ENCODE peak calls at places on chromosomes 16 and 17, in six cellular contexts. H is spleen, Z is breast epithelium, Y is HepG2, T is stomach, J is transverse colon. G is an unnamed sample.

GRCh38 chr16:89712476-89712805 is 8.3 kb downstream of the VPS9D1 start:
- DNase-seq in H (no peak), Z (no peak), T (no peak), Y (no peak), J (no peak), G (no peak)

GRCh38 chr17:6910987-6911603 is 79.6 kb upstream of the TEKT1 start:
- DNase-seq in T (no peak), Z (no peak), J (no peak), Y (peak; percentile 23), H (no peak), G (no peak)

GRCh38 chr17:74670329-74670728 is 42.4 kb downstream of the CD300LF start:
- DNase-seq in T (no peak), Y (no peak), H (no peak), Z (no peak), J (no peak), G (no peak)

GRCh38 chr17:57243171-57243622 is 13.1 kb upstream of the MSI2 start:
- DNase-seq in Z (peak; percentile 66), T (peak; percentile 73), J (peak; percentile 79), H (peak; percentile 87), Y (peak; percentile 70), G (peak; percentile 61)

GRCh38 chr17:43615952-43616351 is 45.8 kb downstream of the MEOX1 start:
- DNase-seq in T (no peak), Z (no peak), Y (no peak), J (no peak), H (no peak), G (no peak)

GRCh38 chr16:89209522-89210044 is 7.9 kb upstream of the ZNF778 start:
- DNase-seq in Z (no peak), T (no peak), H (no peak), Y (no peak), J (no peak), G (no peak)

GRCh38 chr16:79053577-79053976 is 547.0 kb downstream of the MAF start:
- DNase-seq in T (no peak), J (no peak), H (no peak), Z (no peak), Y (no peak), G (no peak)

GRCh38 chr16:46857261-46857962 is 26.4 kb upstream of the C16orf87 start:
- DNase-seq in J (no peak), H (peak; percentile 41), T (no peak), Y (peak; percentile 65), Z (no peak), G (peak; percentile 30)

GRCh38 chr17:21510686-21511367 is 134.7 kb downstream of the KCNJ12 start:
- DNase-seq in H (no peak), Y (no peak), T (no peak), Z (no peak), J (no peak), G (no peak)

GRCh38 chr16:13036600-13036999 is 135.2 kb downstream of the SHISA9 start:
- DNase-seq in Z (no peak), J (no peak), Y (peak; percentile 43), T (peak; percentile 27), H (no peak), G (peak; percentile 9)

GRCh38 chr16:56944954-56945839 is 13.3 kb downstream of the HERPUD1 start:
- DNase-seq in Z (no peak), T (no peak), J (no peak), Y (no peak), H (no peak), G (no peak)

GRCh38 chr17:75060434-75061054 is 13.5 kb downstream of the KCTD2 start:
- DNase-seq in Z (no peak), T (no peak), Y (no peak), H (no peak), J (no peak), G (no peak)

GRCh38 chr16:48602357-48603014 is 7.5 kb downstream of the N4BP1 start:
- DNase-seq in Y (no peak), Z (no peak), T (no peak), J (no peak), H (no peak), G (no peak)

GRCh38 chr16:48608452-48608851 is 1.5 kb downstream of the N4BP1 start:
- DNase-seq in H (no peak), Z (no peak), Y (no peak), T (no peak), J (no peak), G (no peak)

GRCh38 chr16:48605518-48606110 is 4.4 kb downstream of the N4BP1 start:
- DNase-seq in Y (no peak), H (no peak), Z (no peak), J (no peak), T (no peak), G (no peak)

GRCh38 chr16:48607056-48607825 is 2.7 kb downstream of the N4BP1 start:
- DNase-seq in H (no peak), T (peak; percentile 76), Y (no peak), J (peak; percentile 66), Z (no peak), G (peak; percentile 86)

DNA sequence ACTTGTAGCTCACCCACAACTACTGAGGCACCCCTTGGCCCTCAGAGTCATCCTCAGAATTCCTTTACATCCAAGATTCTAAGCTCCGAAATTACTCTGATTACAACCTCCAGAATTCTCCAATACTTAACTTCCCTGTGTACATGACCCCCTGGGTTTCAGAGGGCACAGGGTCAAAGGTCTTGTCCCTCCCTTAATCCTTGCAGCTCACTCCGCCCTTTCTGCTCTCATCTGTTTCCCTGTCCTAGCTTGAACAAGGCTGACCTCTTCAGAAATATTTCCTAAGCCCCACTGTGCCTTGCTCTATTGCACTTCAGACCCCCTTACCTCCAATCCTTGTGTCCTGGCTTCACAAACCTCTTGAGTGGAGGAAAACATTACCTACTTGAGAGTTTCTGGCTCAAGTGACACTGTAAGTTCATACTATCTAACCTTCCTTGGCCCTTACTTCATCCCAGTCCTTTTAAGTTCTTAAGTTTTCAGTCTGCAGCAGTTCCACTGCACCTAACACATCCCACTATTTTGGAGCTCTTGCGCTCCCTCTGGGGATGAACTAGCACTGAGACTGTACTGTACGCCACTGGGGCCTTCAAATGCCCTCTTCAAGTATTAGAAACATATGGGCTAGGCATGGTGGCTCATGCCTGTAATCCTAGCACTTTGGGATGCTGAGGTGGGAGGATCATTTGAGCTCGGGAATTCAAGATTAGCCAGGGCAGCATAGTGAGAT is 6.2 kb downstream of the N4BP1 start:
- DNase-seq in Z (no peak), J (peak; percentile 50), Y (no peak), H (no peak), T (no peak), G (no peak)
- H3K4me1 ChIP-seq in Z (peaks cover 33% of the 10 kb centered on the region), J (peaks cover 79% of the 10 kb centered on the region), Y (peaks cover 61% of the 10 kb centered on the region), H (peaks cover 100% of the 10 kb centered on the region), T (peaks cover 99% of the 10 kb centered on the region), G (peaks cover 27% of the 10 kb centered on the region)

GRCh38 chr16:180101-180920 is at the start of gene HBQ1:
- DNase-seq in Y (peak; percentile 21), J (no peak), H (no peak), Z (no peak), T (no peak), G (no peak)

GRCh38 chr16:177981-178676 is 1.6 kb downstream of the HBA1 start:
- DNase-seq in Z (no peak), Y (no peak), J (no peak), T (no peak), H (no peak), G (no peak)

GRCh38 chr16:177394-177822 is 928 bp downstream of the HBA1 start:
- DNase-seq in H (no peak), Y (no peak), T (no peak), J (no peak), Z (no peak), G (no peak)

GRCh38 chr16:179431-179830 is 828 bp upstream of the HBQ1 start:
- DNase-seq in H (no peak), Z (no peak), Y (no peak), T (no peak), J (no peak), G (no peak)

GRCh38 chr16:175145-175949 is 1.1 kb upstream of the HBA1 start:
- DNase-seq in H (no peak), J (no peak), Y (no peak), Z (no peak), T (no peak), G (no peak)
- TF ChIP-seq POLR2A in H (no peak), J (no peak), Y (no peak), Z (no peak), T (no peak), G (no peak)

GRCh38 chr17:48348352-48348751 is 81.7 kb downstream of the SKAP1 start:
- DNase-seq in J (no peak), Z (no peak), T (no peak), H (no peak), Y (no peak), G (no peak)
- TF ChIP-seq POLR2AphosphoS5 in J (no peak), Z (no peak), T (no peak), H (no peak), Y (no peak), G (no peak)

GRCh38 chr16:8951447-8952280 is 12.0 kb downstream of the USP7 start:
- DNase-seq in H (no peak), Z (no peak), T (no peak), Y (no peak), J (no peak), G (no peak)

GRCh38 chr16:8948831-8949230 is 14.9 kb downstream of the USP7 start:
- DNase-seq in Y (no peak), T (no peak), Z (no peak), H (no peak), J (no peak), G (no peak)

GRCh38 chr16:8949536-8950418 is 13.9 kb downstream of the USP7 start:
- DNase-seq in J (no peak), H (no peak), T (no peak), Y (no peak), Z (no peak), G (no peak)

GRCh38 chr16:8952281-8952751 is 11.4 kb downstream of the USP7 start:
- DNase-seq in H (no peak), T (no peak), J (no peak), Y (no peak), Z (no peak), G (no peak)

GRCh38 chr16:8950580-8951077 is 13.1 kb downstream of the USP7 start:
- DNase-seq in J (no peak), Z (no peak), Y (no peak), T (no peak), H (no peak), G (no peak)
- H3K4me1 ChIP-seq in J (peaks cover 91% of the 10 kb centered on the region), Z (peaks cover under 1% of the 10 kb centered on the region), Y (peaks cover 94% of the 10 kb centered on the region), T (peaks cover 95% of the 10 kb centered on the region), H (peaks cover 95% of the 10 kb centered on the region), G (no peaks in the 10 kb centered on the region)

G was measured in prostate gland.